ENCODE peak calls at places on chromosome 3, in five cellular contexts. B, V, L, C and D are unnamed samples.

GRCh38 chr3:24674261-24674660 is 179.6 kb upstream of the THRB start:
- DNase-seq in C (no peak), B (no peak), V (no peak), L (no peak), D (no peak)

GRCh38 chr3:72151465-72152238 is 366.7 kb upstream of the PROK2 start:
- DNase-seq in L (no peak), B (no peak), V (no peak), C (peak), D (no peak)

GRCh38 chr3:134423153-134423552 is 48.9 kb upstream of the AMOTL2 start:
- DNase-seq in V (no peak), B (no peak), L (no peak), C (no peak), D (no peak)

GRCh38 chr3:171115667-171116066 is 89.1 kb upstream of the SLC2A2 start:
- DNase-seq in C (no peak), B (no peak), L (no peak), V (peak), D (no peak)

GRCh38 chr3:33215739-33216138 is 2.9 kb downstream of the SUSD5 start:
- DNase-seq in C (no peak), B (no peak), V (no peak), L (no peak), D (no peak)

GRCh38 chr3:71022552-71023335 is 560.8 kb downstream of the FOXP1 start:
- DNase-seq in V (no peak), C (peak), B (peak), L (peak), D (no peak)

GRCh38 chr3:155391583-155391982 is 98.1 kb upstream of the STRIT1 start:
- DNase-seq in C (no peak), V (no peak), B (no peak), L (no peak), D (no peak)

GRCh38 chr3:121995190-121996137 is 26.6 kb downstream of the ILDR1 start:
- DNase-seq in V (peak), C (peak), L (peak), B (peak), D (peak)

GRCh38 chr3:193347507-193348501 is 30.7 kb downstream of the ATP13A5 start:
- DNase-seq in B (no peak), V (no peak), L (no peak), C (no peak), D (no peak)

GRCh38 chr3:160921020-160921635 is 165.1 kb downstream of the PPM1L start:
- DNase-seq in C (peak), L (no peak), B (no peak), V (no peak), D (peak)

GRCh38 chr3:16050641-16051467 is 123.6 kb upstream of the GALNT15 start:
- DNase-seq in B (no peak), V (no peak), L (no peak), C (no peak), D (no peak)

GRCh38 chr3:67377299-67377698 is 277.1 kb downstream of the SUCLG2 start:
- DNase-seq in V (no peak), B (no peak), C (no peak), L (no peak), D (no peak)

GRCh38 chr3:186102687-186103086 is 6.2 kb downstream of the ETV5 start:
- DNase-seq in C (no peak), L (no peak), B (no peak), V (no peak), D (no peak)

GRCh38 chr3:100057716-100058575 is 56.4 kb downstream of the FILIP1L start:
- DNase-seq in C (peak), B (no peak), V (no peak), L (no peak), D (no peak)

GRCh38 chr3:41363830-41364523 is 164.7 kb downstream of the CTNNB1 start:
- DNase-seq in C (peak), V (no peak), L (no peak), B (no peak), D (no peak)

GRCh38 chr3:39385456-39386098 is 2.4 kb downstream of the SLC25A38 start:
- DNase-seq in B (no peak), C (no peak), V (no peak), L (no peak), D (no peak)

GRCh38 chr3:189779166-189779565 is 148.0 kb downstream of the TP63 start:
- DNase-seq in B (no peak), C (no peak), L (no peak), V (no peak), D (no peak)

GRCh38 chr3:41508063-41508696 is 308.9 kb downstream of the CTNNB1 start:
- DNase-seq in V (no peak), L (peak), B (no peak), C (no peak), D (no peak)

GRCh38 chr3:165837058-165837525 is at the start of gene BCHE:
- DNase-seq in L (no peak), C (no peak), V (no peak), B (peak), D (peak)

GRCh38 chr3:88767746-88768145 is 339.7 kb upstream of the EPHA3 start:
- DNase-seq in V (no peak), L (no peak), C (no peak), B (no peak), D (no peak)

GRCh38 chr3:140848675-140849074 is 93.0 kb upstream of the SLC25A36 start:
- DNase-seq in B (no peak), L (no peak), C (no peak), V (no peak), D (no peak)

GRCh38 chr3:4720316-4721075 is 227.3 kb downstream of the ITPR1 start:
- DNase-seq in V (no peak), C (peak), L (peak), B (peak), D (peak)

GRCh38 chr3:42184622-42185010 is 81.4 kb downstream of the CCK start:
- DNase-seq in C (no peak), L (no peak), B (no peak), V (no peak), D (no peak)

GRCh38 chr3:98329392-98330124 is 24.1 kb upstream of the OR5K4 start:
- DNase-seq in C (peak), L (peak), V (peak), B (peak), D (peak)

GRCh38 chr3:82274897-82275296 is 513.5 kb upstream of the GBE1 start:
- DNase-seq in C (no peak), V (no peak), B (no peak), L (no peak), D (no peak)

GRCh38 chr3:27596920-27597319 is 112.7 kb upstream of the SLC4A7 start:
- DNase-seq in C (no peak), V (no peak), L (no peak), B (no peak), D (no peak)

GRCh38 chr3:186932281-186933181 is 2.2 kb downstream of the ST6GAL1 start:
- DNase-seq in B (no peak), V (no peak), C (no peak), L (no peak), D (no peak)

GRCh38 chr3:184679056-184679502 is 32.8 kb downstream of the MAGEF1 start:
- DNase-seq in C (no peak), L (peak), B (no peak), V (no peak), D (no peak)

GRCh38 chr3:32447865-32448400 is 54.7 kb downstream of the CMTM6 start:
- DNase-seq in V (no peak), B (peak), L (no peak), C (no peak), D (no peak)

GRCh38 chr3:9211155-9211950 is 38.1 kb downstream of the SRGAP3 start:
- DNase-seq in C (no peak), L (no peak), B (no peak), V (no peak), D (no peak)

GRCh38 chr3:27185231-27185989 is 183.8 kb downstream of the NEK10 start:
- DNase-seq in L (no peak), V (no peak), C (no peak), B (no peak), D (no peak)

GRCh38 chr3:10292505-10293419 is at the start of gene GHRL:
- DNase-seq in C (peak), V (peak), L (no peak), B (no peak), D (no peak)

GRCh38 chr3:74751775-74752174 is 137.3 kb upstream of the CNTN3 start:
- DNase-seq in L (no peak), V (no peak), B (no peak), C (no peak), D (no peak)

GRCh38 chr3:165523801-165524200 is 313.4 kb downstream of the BCHE start:
- DNase-seq in B (no peak), C (no peak), L (no peak), V (no peak), D (no peak)

GRCh38 chr3:86993704-86994103 is 2.8 kb upstream of the VGLL3 start:
- DNase-seq in V (no peak), C (no peak), B (no peak), L (no peak), D (no peak)

GRCh38 chr3:196619213-196619612 is 20.3 kb upstream of the NRROS start:
- DNase-seq in C (no peak), L (no peak), V (no peak), B (no peak), D (no peak)

GRCh38 chr3:196617256-196617655 is 22.2 kb upstream of the NRROS start:
- DNase-seq in C (no peak), L (no peak), V (no peak), B (no peak), D (no peak)

GRCh38 chr3:196621581-196621980 is 17.9 kb upstream of the NRROS start:
- DNase-seq in L (no peak), V (no peak), C (no peak), B (no peak), D (no peak)

GRCh38 chr3:196623350-196623749 is 16.1 kb upstream of the NRROS start:
- DNase-seq in L (no peak), B (no peak), V (no peak), C (no peak), D (no peak)

DNA sequence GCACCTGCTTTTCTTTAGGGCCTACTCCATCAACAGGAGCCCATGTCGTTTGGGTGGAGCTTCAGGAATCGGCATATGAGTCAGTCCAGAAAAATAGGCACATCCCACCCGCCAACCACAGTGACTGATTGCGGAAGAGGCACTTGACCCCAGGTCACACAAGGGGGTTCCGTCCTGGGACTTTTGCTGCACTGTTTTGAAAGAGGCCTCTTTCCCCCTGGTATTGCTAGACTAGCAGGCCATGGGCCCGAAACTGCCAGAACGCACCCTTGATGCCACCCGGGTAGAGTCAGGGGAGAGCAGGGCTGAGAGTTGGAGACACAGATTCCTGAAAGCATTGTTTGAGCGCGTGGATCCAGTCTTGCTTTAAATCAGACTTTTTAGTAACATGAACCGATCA is 19.3 kb upstream of the NRROS start:
- DNase-seq in C (no peak), B (no peak), V (no peak), L (no peak), D (no peak)
- TF ChIP-seq SUZ12 in C (no peak), B (no peak), V (no peak), L (no peak), D (no peak)

GRCh38 chr3:60430208-60430607 is 821.0 kb downstream of the FHIT start:
- DNase-seq in V (no peak), C (no peak), B (no peak), L (no peak), D (no peak)
- TF ChIP-seq SUZ12 in V (no peak), C (no peak), B (no peak), L (no peak), D (no peak)

GRCh38 chr3:174186339-174186984 is 672.7 kb upstream of the NAALADL2 start:
- DNase-seq in L (no peak), C (no peak), V (no peak), B (no peak), D (no peak)
- TF ChIP-seq SUZ12 in L (no peak), C (no peak), V (no peak), B (no peak), D (no peak)

GRCh38 chr3:123562547-123562946 is 22.3 kb downstream of the HACD2 start:
- DNase-seq in V (no peak), L (no peak), C (no peak), B (no peak), D (no peak)

GRCh38 chr3:123561188-123561587 is 23.7 kb downstream of the HACD2 start:
- DNase-seq in B (no peak), V (no peak), C (no peak), L (no peak), D (no peak)

GRCh38 chr3:123564056-123564455 is 20.8 kb downstream of the HACD2 start:
- DNase-seq in B (no peak), L (no peak), V (no peak), C (no peak), D (no peak)

GRCh38 chr3:123559040-123559861 is 25.6 kb downstream of the HACD2 start:
- DNase-seq in C (peak), B (peak), V (no peak), L (no peak), D (peak)
- TF ChIP-seq SUZ12 in C (no peak), B (no peak), V (no peak), L (no peak), D (no peak)

DNA sequence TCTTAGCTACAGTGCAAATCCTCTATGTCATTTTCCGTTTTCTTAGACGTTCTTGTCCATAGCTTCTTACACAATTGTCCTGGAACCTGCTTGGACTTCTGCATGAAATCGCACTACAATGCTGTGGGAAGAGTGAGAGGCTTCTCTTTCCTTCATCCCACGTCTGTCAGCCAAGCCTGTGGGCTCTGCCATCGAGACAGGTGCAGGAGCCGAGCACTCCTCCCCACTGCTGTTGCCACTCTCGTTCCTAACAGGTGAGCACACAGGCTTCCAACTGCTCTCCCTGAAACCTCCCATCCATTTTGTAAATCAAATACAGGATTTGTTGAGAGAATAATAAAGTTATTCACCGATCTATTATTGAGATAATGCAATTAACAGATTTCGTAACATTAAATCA is 23.5 kb downstream of the ZXDC start:
- DNase-seq in V (no peak), L (no peak), B (no peak), C (no peak), D (no peak)
- TF ChIP-seq SUZ12 in V (no peak), L (no peak), B (no peak), C (no peak), D (no peak)

GRCh38 chr3:169334994-169335393 is 328.5 kb downstream of the MECOM start:
- DNase-seq in B (no peak), V (no peak), C (no peak), L (no peak), D (no peak)
- TF ChIP-seq SUZ12 in B (no peak), V (no peak), C (no peak), L (no peak), D (no peak)

DNA sequence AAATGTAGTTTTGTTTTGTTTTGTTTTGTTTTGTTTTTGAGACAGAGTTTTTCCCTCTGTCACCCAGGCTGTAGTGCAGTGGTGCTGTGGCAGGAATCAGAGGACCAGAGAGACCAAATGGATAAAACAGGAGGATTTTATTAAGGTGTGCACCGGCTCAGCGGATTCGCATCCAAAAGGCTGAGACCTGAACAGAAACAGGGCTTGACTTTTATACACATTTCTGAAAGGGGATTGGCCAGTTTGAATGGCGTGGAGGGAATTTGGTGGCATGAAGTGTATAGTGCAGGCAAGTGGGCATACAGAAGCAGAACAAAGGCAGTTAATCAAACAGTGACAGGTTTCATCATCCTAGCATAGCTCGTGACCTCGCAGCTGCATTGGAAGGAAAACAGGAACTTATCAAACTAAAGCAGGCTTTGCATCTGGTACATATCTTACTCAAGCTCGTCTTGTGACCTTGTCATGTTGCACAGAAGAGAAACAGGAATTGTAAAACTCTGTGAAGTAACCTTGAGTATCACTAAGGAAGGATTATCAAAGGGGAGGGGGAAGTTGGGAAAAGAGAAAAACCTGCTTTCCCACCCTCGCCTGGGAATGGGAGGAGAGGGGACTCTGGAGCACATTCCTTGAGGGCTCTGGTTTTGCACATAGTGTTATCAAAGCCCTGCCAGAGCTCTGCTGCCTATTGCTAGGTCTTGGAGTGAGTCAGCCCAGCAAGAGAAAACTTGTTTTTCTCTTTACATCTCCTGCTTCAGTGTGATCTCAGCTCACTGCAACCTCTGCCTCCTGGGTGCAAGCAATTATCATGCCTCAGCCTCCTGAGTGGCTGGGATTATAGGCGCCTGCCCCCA is 38.5 kb downstream of the C3orf62 start:
- DNase-seq in C (peak), V (peak), L (no peak), B (no peak), D (no peak)
- TF ChIP-seq SUZ12 in C (no peak), V (no peak), L (no peak), B (no peak), D (no peak)